ENCODE peak calls at places on chromosomes 7 and 10, in four cellular contexts. One of them, this sample, is unnamed.

GRCh38 chr10:110897184-110897583 is 21.8 kb downstream of the BBIP1 start:
- DNase-seq in K562: no peak
- DNase-seq in GM12878: no peak
- DNase-seq in HepG2: no peak
- DNase-seq in this sample: no peak

GRCh38 chr10:53403688-53404087 is 631.1 kb upstream of the MBL2 start:
- DNase-seq in HepG2: no peak
- DNase-seq in GM12878: no peak
- DNase-seq in K562: no peak
- DNase-seq in this sample: no peak

GRCh38 chr7:116218051-116218645 is 7.8 kb downstream of the TES start:
- DNase-seq in GM12878: no peak
- DNase-seq in K562: peak
- DNase-seq in HepG2: no peak
- DNase-seq in this sample: peak

GRCh38 chr10:65793738-65794425 is 1132.0 kb upstream of the LRRTM3 start:
- DNase-seq in HepG2: no peak
- DNase-seq in GM12878: no peak
- DNase-seq in K562: no peak
- DNase-seq in this sample: no peak

GRCh38 chr7:157759246-157759805 is 422.5 kb downstream of the DNAJB6 start:
- DNase-seq in HepG2: no peak
- DNase-seq in K562: no peak
- DNase-seq in GM12878: no peak
- DNase-seq in this sample: no peak

GRCh38 chr10:79224263-79224949 is 122.9 kb upstream of the PPIF start:
- DNase-seq in HepG2: no peak
- DNase-seq in GM12878: no peak
- DNase-seq in K562: no peak
- DNase-seq in this sample: no peak

GRCh38 chr10:70782401-70783055 is 2.6 kb downstream of the TBATA start:
- DNase-seq in HepG2: no peak
- DNase-seq in K562: no peak
- DNase-seq in GM12878: no peak
- DNase-seq in this sample: no peak

GRCh38 chr10:54594289-54594688 is 206.7 kb downstream of the PCDH15 start:
- DNase-seq in HepG2: no peak
- DNase-seq in GM12878: no peak
- DNase-seq in K562: no peak
- DNase-seq in this sample: no peak

GRCh38 chr7:67525588-67525987 is 529.0 kb downstream of the TYW1 start:
- DNase-seq in GM12878: no peak
- DNase-seq in HepG2: no peak
- DNase-seq in K562: no peak
- DNase-seq in this sample: no peak

GRCh38 chr10:45274364-45274763 is 41.0 kb downstream of the OR13A1 start:
- DNase-seq in GM12878: no peak
- DNase-seq in HepG2: no peak
- DNase-seq in K562: no peak
- DNase-seq in this sample: no peak

GRCh38 chr7:18895456-18895855 is 222.0 kb downstream of the TWIST1 start:
- DNase-seq in HepG2: no peak
- DNase-seq in GM12878: no peak
- DNase-seq in K562: no peak
- DNase-seq in this sample: no peak

GRCh38 chr10:119454231-119454804 is 88.2 kb downstream of the RGS10 start:
- DNase-seq in K562: no peak
- DNase-seq in HepG2: no peak
- DNase-seq in GM12878: no peak
- DNase-seq in this sample: no peak

GRCh38 chr10:34615770-34616169 is 199.3 kb downstream of the PARD3 start:
- DNase-seq in HepG2: no peak
- DNase-seq in K562: no peak
- DNase-seq in GM12878: no peak
- DNase-seq in this sample: no peak

GRCh38 chr10:123926401-123927264 is 35.0 kb upstream of the CPXM2 start:
- DNase-seq in HepG2: no peak
- DNase-seq in K562: peak
- DNase-seq in GM12878: peak
- DNase-seq in this sample: no peak

GRCh38 chr7:50644586-50644985 is 79.4 kb upstream of the DDC start:
- DNase-seq in HepG2: no peak
- DNase-seq in GM12878: no peak
- DNase-seq in K562: no peak
- DNase-seq in this sample: no peak

GRCh38 chr7:140635821-140636220 is 4.8 kb downstream of the DENND2A start:
- DNase-seq in GM12878: no peak
- DNase-seq in HepG2: no peak
- DNase-seq in K562: no peak
- DNase-seq in this sample: no peak

GRCh38 chr10:81875680-81876252 is 772 bp downstream of the NRG3 start:
- DNase-seq in K562: no peak
- DNase-seq in HepG2: no peak
- DNase-seq in GM12878: no peak
- DNase-seq in this sample: no peak

GRCh38 chr10:81874878-81875679 is at the start of gene NRG3:
- DNase-seq in GM12878: no peak
- DNase-seq in K562: no peak
- DNase-seq in HepG2: no peak
- DNase-seq in this sample: peak

GRCh38 chr10:81873231-81873931 is 1.6 kb upstream of the NRG3 start:
- DNase-seq in GM12878: no peak
- DNase-seq in HepG2: no peak
- DNase-seq in K562: no peak
- DNase-seq in this sample: no peak

GRCh38 chr10:81873932-81874816 is 820 bp upstream of the NRG3 start:
- DNase-seq in HepG2: no peak
- DNase-seq in K562: no peak
- DNase-seq in GM12878: no peak
- DNase-seq in this sample: peak

DNA sequence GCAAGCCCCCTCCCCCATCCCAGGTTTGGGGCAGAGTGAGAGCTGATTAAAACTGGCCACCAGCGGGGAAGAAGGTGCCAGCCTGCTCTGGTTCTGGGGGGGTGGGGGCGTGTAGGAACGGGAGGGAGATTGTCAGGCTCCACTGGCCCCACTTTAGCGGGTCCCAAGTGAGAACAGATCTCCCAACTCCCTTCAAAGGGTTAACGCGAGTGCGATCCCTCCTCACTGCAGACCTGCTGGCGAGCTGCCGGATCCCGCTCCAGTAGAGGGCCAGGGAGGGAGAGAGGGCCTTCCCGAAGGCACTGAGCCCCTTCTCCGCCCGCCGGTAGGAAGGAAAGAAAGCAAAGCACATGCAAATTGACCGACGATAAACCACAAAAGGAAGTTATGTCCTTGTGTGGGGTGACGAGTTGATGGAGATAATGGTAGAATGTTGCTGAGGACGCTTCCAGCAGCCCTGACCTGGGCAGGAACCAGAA is 1.3 kb downstream of the NRG3 start:
- DNase-seq in GM12878: no peak
- DNase-seq in HepG2: no peak
- DNase-seq in K562: no peak
- DNase-seq in this sample: no peak
- TF ChIP-seq FOXK2 in GM12878: no peak
- TF ChIP-seq FOXK2 in HepG2: no peak
- TF ChIP-seq FOXK2 in K562: no peak
- TF ChIP-seq FOXK2 in this sample: no peak

DNA sequence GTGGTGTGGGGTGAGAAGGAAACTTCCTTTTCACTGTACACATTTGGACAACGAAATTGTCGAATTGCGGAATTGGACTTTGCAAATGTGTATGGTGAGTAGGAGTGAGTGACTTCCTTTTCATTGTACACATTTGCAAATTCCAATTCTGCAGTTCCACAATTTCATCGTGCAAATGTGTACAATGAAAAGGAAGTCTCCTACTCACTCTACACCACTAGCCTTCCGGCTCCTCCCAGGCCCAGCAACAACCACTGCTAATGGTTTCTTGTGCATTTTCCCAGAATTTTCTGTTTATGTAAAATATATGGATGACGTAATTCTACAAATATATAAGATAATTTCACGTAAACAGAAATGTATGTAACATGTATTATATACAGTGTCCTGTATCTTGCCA is 118.5 kb downstream of the ARL4A start:
- DNase-seq in HepG2: no peak
- DNase-seq in K562: no peak
- DNase-seq in GM12878: no peak
- DNase-seq in this sample: no peak
- TF ChIP-seq BHLHE40 in HepG2: no peak
- TF ChIP-seq BHLHE40 in K562: no peak
- TF ChIP-seq BHLHE40 in GM12878: no peak
- TF ChIP-seq BHLHE40 in this sample: no peak

GRCh38 chr7:57348646-57349269 is 101.2 kb upstream of the ZNF716 start:
- DNase-seq in K562: no peak
- DNase-seq in GM12878: no peak
- DNase-seq in HepG2: no peak
- DNase-seq in this sample: no peak

GRCh38 chr7:57339198-57339944 is 110.6 kb upstream of the ZNF716 start:
- DNase-seq in GM12878: no peak
- DNase-seq in K562: no peak
- DNase-seq in HepG2: no peak
- DNase-seq in this sample: no peak

GRCh38 chr7:57343901-57344622 is 105.9 kb upstream of the ZNF716 start:
- DNase-seq in HepG2: no peak
- DNase-seq in GM12878: no peak
- DNase-seq in K562: no peak
- DNase-seq in this sample: no peak

GRCh38 chr7:57344957-57345356 is 105.0 kb upstream of the ZNF716 start:
- DNase-seq in GM12878: no peak
- DNase-seq in K562: no peak
- DNase-seq in HepG2: no peak
- DNase-seq in this sample: no peak

DNA sequence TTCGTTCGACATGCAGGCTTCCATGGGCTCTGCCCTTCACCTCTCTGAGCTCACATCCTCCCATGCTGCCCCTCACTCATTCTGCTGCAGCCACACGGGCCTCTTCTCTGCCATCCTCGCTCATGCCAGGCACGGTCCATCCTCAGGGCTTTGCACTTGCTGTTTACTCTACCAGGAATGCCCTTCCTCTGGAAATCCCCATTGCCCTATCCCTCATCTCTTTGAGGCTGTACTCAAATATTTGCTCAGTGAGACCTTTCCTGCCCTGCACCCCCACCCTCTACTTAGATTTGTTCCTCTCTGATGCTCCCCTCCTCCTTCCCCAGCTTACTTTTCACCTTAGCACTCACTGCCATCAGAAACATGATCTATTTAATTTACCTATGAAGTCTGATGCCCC is 107.0 kb upstream of the ZNF716 start:
- DNase-seq in K562: no peak
- DNase-seq in GM12878: no peak
- DNase-seq in HepG2: no peak
- DNase-seq in this sample: no peak
- TF ChIP-seq FOXK2 in K562: no peak
- TF ChIP-seq FOXK2 in GM12878: no peak
- TF ChIP-seq FOXK2 in HepG2: no peak
- TF ChIP-seq FOXK2 in this sample: no peak

GRCh38 chr7:45687721-45688120 is 113.6 kb downstream of the ADCY1 start:
- DNase-seq in HepG2: no peak
- DNase-seq in K562: no peak
- DNase-seq in GM12878: no peak
- DNase-seq in this sample: no peak

GRCh38 chr7:45691155-45691656 is 117.0 kb downstream of the ADCY1 start:
- DNase-seq in K562: no peak
- DNase-seq in HepG2: peak
- DNase-seq in GM12878: no peak
- DNase-seq in this sample: no peak

GRCh38 chr7:45690762-45691150 is 116.6 kb downstream of the ADCY1 start:
- DNase-seq in GM12878: no peak
- DNase-seq in HepG2: no peak
- DNase-seq in K562: no peak
- DNase-seq in this sample: no peak

GRCh38 chr7:45689797-45690761 is 115.9 kb downstream of the ADCY1 start:
- DNase-seq in K562: no peak
- DNase-seq in GM12878: no peak
- DNase-seq in HepG2: no peak
- DNase-seq in this sample: no peak

GRCh38 chr7:45689011-45689796 is 115.0 kb downstream of the ADCY1 start:
- DNase-seq in GM12878: no peak
- DNase-seq in K562: no peak
- DNase-seq in HepG2: peak
- DNase-seq in this sample: no peak
- TF ChIP-seq BHLHE40 in GM12878: no peak
- TF ChIP-seq BHLHE40 in K562: no peak
- TF ChIP-seq BHLHE40 in HepG2: no peak
- TF ChIP-seq BHLHE40 in this sample: no peak